ENCODE peak calls at places on chromosome 14, in nine cellular contexts. Q is erythroblast, V is uterus, Z is spleen, L is stomach, I is heart left ventricle, S is IMR-90, X is testis, J is body of pancreas. P is an unnamed sample.

GRCh38 chr14:83470466-83470865 is 1936.8 kb upstream of the SEL1L start:
- DNase-seq in Q (no peak), V (no peak), Z (no peak), L (no peak), I (no peak), S (no peak), X (no peak), J (no peak), P (no peak)

GRCh38 chr14:101118746-101119610 is 215.5 kb upstream of the RTL1 start:
- DNase-seq in Q (no peak), V (peak), Z (peak), L (peak), I (peak), S (no peak), X (peak), J (no peak), P (peak)

GRCh38 chr14:102557434-102558226 is 34.8 kb upstream of the RCOR1 start:
- DNase-seq in Q (no peak), V (no peak), Z (no peak), L (no peak), I (peak), S (no peak), X (no peak), J (no peak), P (no peak)

GRCh38 chr14:77307099-77307496 is 13.6 kb downstream of the POMT2 start:
- DNase-seq in Q (no peak), V (no peak), Z (no peak), L (no peak), I (no peak), S (peak), X (peak), J (no peak), P (no peak)

GRCh38 chr14:54976316-54976715 is 50.6 kb downstream of the WDHD1 start:
- DNase-seq in Q (no peak), V (no peak), Z (no peak), L (no peak), I (no peak), S (peak), X (no peak), J (no peak), P (no peak)

GRCh38 chr14:53956427-53957201 is at the start of gene BMP4:
- DNase-seq in Q (no peak), V (peak), Z (peak), L (peak), I (peak), S (peak), X (peak), J (peak), P (peak)

GRCh38 chr14:21408152-21408551 is 24.3 kb upstream of the SUPT16H start:
- DNase-seq in Q (no peak), V (no peak), Z (no peak), L (no peak), I (no peak), S (peak), X (no peak), J (no peak), P (no peak)

GRCh38 chr14:39956372-39956771 is 524.1 kb upstream of the FBXO33 start:
- DNase-seq in Q (no peak), V (no peak), Z (no peak), L (no peak), I (no peak), S (no peak), X (no peak), J (no peak), P (no peak)

GRCh38 chr14:26870722-26871121 is 272.9 kb upstream of the NOVA1 start:
- DNase-seq in Q (no peak), V (no peak), Z (no peak), L (no peak), I (no peak), S (no peak), X (no peak), J (no peak), P (peak)

GRCh38 chr14:56810850-56811595 is 744 bp upstream of the OTX2 start:
- DNase-seq in Q (no peak), V (no peak), Z (no peak), L (no peak), I (no peak), S (no peak), X (no peak), J (no peak), P (no peak)

GRCh38 chr14:33736299-33736698 is 214.6 kb downstream of the EGLN3 start:
- DNase-seq in Q (no peak), V (no peak), Z (no peak), L (no peak), I (no peak), S (no peak), X (no peak), J (no peak), P (no peak)

GRCh38 chr14:67541448-67542387 is 8.6 kb downstream of the PLEKHH1 start:
- DNase-seq in Q (no peak), V (no peak), Z (peak), L (peak), I (no peak), S (no peak), X (no peak), J (peak), P (no peak)

GRCh38 chr14:70641548-70642312 is at the start of gene TTC9:
- DNase-seq in Q (no peak), V (no peak), Z (peak), L (peak), I (peak), S (no peak), X (no peak), J (no peak), P (no peak)

GRCh38 chr14:79530555-79530954 is 680.7 kb downstream of the DIO2 start:
- DNase-seq in Q (no peak), V (no peak), Z (no peak), L (no peak), I (no peak), S (no peak), X (no peak), J (no peak), P (no peak)

GRCh38 chr14:32303865-32304264 is 25.2 kb upstream of the AKAP6 start:
- DNase-seq in Q (no peak), V (no peak), Z (no peak), L (no peak), I (no peak), S (no peak), X (no peak), J (no peak), P (no peak)

GRCh38 chr14:38073641-38074040 is 134.1 kb upstream of the SSTR1 start:
- DNase-seq in Q (no peak), V (no peak), Z (no peak), L (no peak), I (no peak), S (no peak), X (no peak), J (no peak), P (no peak)

GRCh38 chr14:100605706-100606686 is 18.8 kb upstream of the BEGAIN start:
- DNase-seq in Q (no peak), V (no peak), Z (no peak), L (no peak), I (no peak), S (peak), X (peak), J (no peak), P (peak)

GRCh38 chr14:75280831-75281690 is 2.4 kb downstream of the FOS start:
- DNase-seq in Q (peak), V (no peak), Z (peak), L (no peak), I (peak), S (peak), X (no peak), J (peak), P (no peak)

GRCh38 chr14:101030586-101030985 is 127.1 kb upstream of the RTL1 start:
- DNase-seq in Q (no peak), V (no peak), Z (peak), L (no peak), I (peak), S (no peak), X (no peak), J (no peak), P (peak)

GRCh38 chr14:55430024-55430690 is 10.3 kb downstream of the TBPL2 start:
- DNase-seq in Q (peak), V (no peak), Z (no peak), L (no peak), I (no peak), S (peak), X (peak), J (peak), P (no peak)

GRCh38 chr14:82482345-82482744 is 948.7 kb upstream of the SEL1L start:
- DNase-seq in Q (no peak), V (no peak), Z (no peak), L (no peak), I (no peak), S (no peak), X (no peak), J (no peak), P (no peak)

GRCh38 chr14:89215166-89215940 is 201.7 kb downstream of the FOXN3 start:
- DNase-seq in Q (no peak), V (no peak), Z (no peak), L (no peak), I (no peak), S (no peak), X (no peak), J (no peak), P (no peak)

GRCh38 chr14:89207925-89208328 is 209.1 kb downstream of the FOXN3 start:
- DNase-seq in Q (peak), V (no peak), Z (no peak), L (no peak), I (no peak), S (no peak), X (no peak), J (no peak), P (no peak)

GRCh38 chr14:89217876-89218275 is 199.2 kb downstream of the FOXN3 start:
- DNase-seq in Q (no peak), V (peak), Z (no peak), L (no peak), I (no peak), S (no peak), X (no peak), J (no peak), P (no peak)

GRCh38 chr14:89214221-89214965 is 202.6 kb downstream of the FOXN3 start:
- DNase-seq in Q (peak), V (no peak), Z (no peak), L (peak), I (peak), S (no peak), X (peak), J (peak), P (peak)

DNA sequence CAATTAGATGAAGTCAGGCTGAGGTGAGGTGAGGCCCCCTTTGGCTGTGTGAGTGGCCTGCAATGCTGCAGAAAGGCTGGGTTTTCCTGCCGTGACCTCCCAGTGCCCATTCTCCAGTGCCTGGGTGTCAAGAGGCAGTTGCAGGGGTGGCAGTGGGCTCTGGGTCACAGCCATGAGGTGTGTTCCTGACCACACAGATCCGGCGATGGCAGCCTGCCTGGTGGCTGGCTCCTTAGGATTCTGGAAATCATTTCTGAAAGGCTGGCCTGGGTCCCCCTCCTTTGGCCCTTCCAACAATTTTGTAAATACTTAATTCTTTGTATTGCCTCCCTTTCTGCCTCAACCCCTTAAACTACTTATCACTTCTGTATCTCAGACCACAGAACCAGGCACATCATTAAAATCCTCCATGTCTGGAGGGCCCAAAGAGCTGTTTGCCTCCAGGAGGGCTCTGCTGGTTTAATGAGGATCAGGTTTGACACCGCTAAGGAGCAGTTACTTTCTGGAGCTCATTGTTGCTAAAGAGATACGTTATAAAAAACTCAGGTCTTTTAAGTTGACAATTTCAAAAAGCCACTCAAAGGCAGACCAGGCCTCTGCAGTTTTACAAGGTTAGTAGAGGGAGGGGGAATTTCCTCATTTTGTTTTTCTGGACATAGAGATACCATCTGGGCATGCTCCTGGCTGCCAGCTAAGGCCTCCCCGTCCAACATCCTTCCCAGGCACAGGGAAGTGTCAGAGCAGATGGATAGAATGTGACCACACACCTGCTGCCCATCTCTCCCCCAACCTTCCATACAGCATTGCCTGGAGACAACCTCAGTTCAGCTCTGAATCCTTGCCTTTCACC is 204.4 kb downstream of the FOXN3 start:
- DNase-seq in Q (no peak), V (no peak), Z (no peak), L (no peak), I (no peak), S (no peak), X (no peak), J (no peak), P (no peak)
- TF ChIP-seq POLR2A in Q (no peak), V (no peak), Z (no peak), L (no peak), I (no peak), S (no peak), X (no peak), J (no peak), P (no peak)

DNA sequence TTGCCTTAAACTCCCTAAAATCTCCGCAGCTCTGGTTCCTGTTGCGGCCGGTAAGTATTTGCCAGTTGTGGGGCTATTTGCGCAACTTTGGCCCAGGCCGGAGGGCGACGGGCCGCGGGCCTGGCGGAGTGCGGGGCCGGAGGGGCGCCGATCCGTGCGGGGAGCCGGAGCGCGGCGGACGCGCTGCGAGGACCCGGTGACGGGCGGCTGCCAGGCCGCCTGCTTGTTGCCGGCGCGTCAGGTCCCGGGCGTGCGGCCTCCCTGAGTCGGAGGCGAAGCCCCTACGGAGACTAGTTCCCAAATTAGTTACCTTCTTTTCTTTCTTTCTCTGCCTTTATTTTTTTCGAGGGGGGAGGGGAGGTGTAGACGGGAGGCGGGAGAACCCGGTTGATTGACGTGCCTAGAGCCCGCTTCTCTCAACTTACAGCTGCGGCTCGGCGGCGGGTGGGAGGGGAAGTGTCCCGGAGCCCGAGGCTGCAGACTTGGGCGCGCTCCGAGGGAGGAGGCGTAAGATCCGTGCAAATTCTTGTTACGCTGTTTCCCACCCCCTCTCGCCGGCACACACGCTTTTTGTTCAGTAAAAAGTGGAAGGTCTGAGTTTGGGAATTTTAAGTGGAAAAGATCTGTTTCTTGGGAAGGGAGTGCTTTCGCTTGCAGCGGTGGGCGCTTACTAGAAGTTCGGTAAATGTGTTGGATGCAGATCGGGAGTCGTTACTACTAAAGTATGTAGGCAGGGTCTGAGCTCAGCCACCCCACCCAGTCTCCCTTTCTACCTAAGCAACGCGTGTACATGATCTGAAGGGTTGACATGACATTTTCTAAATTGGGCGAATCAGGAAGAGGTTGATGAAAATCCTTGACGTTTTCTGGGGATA is 564 bp downstream of the ZBTB1 start:
- DNase-seq in Q (peak), V (peak), Z (peak), L (peak), I (peak), S (peak), X (peak), J (peak), P (peak)
- TF ChIP-seq POLR2A in Q (no peak), V (peak), Z (no peak), L (no peak), I (no peak), S (no peak), X (no peak), J (peak), P (no peak)

GRCh38 chr14:104985675-104986486 is at the start of gene CLBA1:
- DNase-seq in Q (peak), V (peak), Z (peak), L (peak), I (peak), S (peak), X (peak), J (peak), P (peak)
- TF ChIP-seq POLR2A in Q (peak), V (peak), Z (no peak), L (no peak), I (no peak), S (no peak), X (no peak), J (peak), P (no peak)

DNA sequence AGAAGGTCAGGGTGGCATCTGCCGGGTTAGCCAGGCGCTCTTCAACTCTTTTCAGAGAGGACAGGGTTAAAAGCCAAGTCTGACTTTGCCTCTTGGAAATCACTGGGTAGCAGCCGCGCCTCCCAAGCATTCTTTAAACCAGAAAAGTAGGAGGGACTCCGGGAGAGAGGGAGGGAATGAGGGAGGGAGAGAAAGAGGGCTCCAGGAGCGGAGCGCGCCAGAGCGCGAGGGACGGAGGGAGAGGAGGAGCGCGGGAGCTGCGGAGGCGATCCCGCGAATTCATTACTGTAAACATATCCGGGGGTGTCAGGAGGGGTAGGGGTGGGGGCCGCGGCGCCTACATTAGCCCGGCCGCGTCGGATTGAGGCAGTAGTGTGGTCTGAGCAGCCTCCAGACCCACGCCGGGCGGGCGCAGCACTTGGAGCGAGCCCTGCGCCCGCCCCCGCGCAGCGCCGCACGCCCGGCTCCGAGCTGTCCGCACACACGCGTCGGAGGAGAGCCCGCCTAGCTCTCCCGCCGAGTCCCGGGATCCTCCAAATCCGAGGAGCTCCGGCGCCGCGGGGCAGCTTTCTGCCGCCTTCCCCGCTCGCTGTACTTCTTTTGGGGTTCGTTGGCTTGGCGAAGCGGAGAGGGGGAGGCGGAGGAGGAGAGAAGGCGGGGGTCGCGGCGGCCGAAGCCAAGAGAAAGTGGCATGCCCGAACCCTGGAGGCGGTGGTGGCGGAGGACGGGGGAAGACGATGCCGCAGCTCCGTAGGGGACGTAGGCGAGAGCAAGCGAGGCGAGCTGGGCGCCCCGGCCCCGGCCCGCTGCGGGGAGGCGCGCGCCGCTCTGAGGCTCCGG is 3.3 kb downstream of the FLRT2 start:
- DNase-seq in Q (peak), V (peak), Z (no peak), L (peak), I (peak), S (peak), X (peak), J (peak), P (peak)
- TF ChIP-seq POLR2A in Q (no peak), V (peak), Z (no peak), L (no peak), I (no peak), S (peak), X (no peak), J (peak), P (no peak)

GRCh38 chr14:50064993-50065392 is 51.4 kb downstream of the VCPKMT start:
- DNase-seq in Q (peak), V (no peak), Z (peak), L (peak), I (no peak), S (no peak), X (peak), J (peak), P (peak)
- TF ChIP-seq POLR2A in Q (no peak), V (no peak), Z (no peak), L (no peak), I (no peak), S (no peak), X (no peak), J (no peak), P (no peak)

P was measured in lower leg skin.